ENCODE peak calls at places on chromosomes 11 and 22, in four cellular contexts. R is cardiac muscle cell; C is CD8-positive, alpha-beta T cell; J is IMR-90. E is an unnamed sample.

GRCh38 chr11:36689442-36689841 is 91.4 kb upstream of the RAG2 start:
- DNase-seq in R (no peak), C (no peak), J (no peak), E (no peak)

GRCh38 chr11:72573380-72573949 is 100.8 kb downstream of the PDE2A start:
- DNase-seq in R (peak; percentile 65), C (no peak), J (peak; percentile 11), E (peak; percentile 12)

GRCh38 chr11:75826463-75827220 is 11.6 kb downstream of the UVRAG start:
- DNase-seq in R (no peak), C (no peak), J (peak; percentile 23), E (no peak)

GRCh38 chr11:115222863-115223530 is 281.2 kb downstream of the CADM1 start:
- DNase-seq in R (no peak), C (no peak), J (no peak), E (no peak)

GRCh38 chr11:119337581-119338317 is 2.9 kb downstream of the C1QTNF5 start:
- DNase-seq in R (peak; percentile 33), C (no peak), J (peak; percentile 90), E (peak; percentile 61)

GRCh38 chr11:17547051-17547577 is at the start of gene OTOG:
- DNase-seq in R (peak; percentile 63), C (no peak), J (no peak), E (peak; percentile 19)

GRCh38 chr22:50732681-50733080 is 5.3 kb upstream of the ACR start:
- DNase-seq in R (no peak), C (no peak), J (no peak), E (no peak)

GRCh38 chr11:67355023-67355793 is 1.9 kb upstream of the POLD4 start:
- DNase-seq in R (no peak), C (no peak), J (no peak), E (no peak)

GRCh38 chr11:82732348-82732733 is 1.3 kb downstream of the FAM181B start:
- DNase-seq in R (no peak), C (no peak), J (no peak), E (no peak)

GRCh38 chr22:17346578-17346977 is 22.7 kb upstream of the CECR2 start:
- DNase-seq in R (no peak), C (no peak), J (no peak), E (no peak)

GRCh38 chr11:1838426-1839131 is at the start of gene TNNI2:
- DNase-seq in R (no peak), C (no peak), J (no peak), E (no peak)

GRCh38 chr22:38049812-38050619 is 7.2 kb upstream of the PICK1 start:
- DNase-seq in R (no peak), C (no peak), J (no peak), E (no peak)

GRCh38 chr11:122105009-122105828 is 10.8 kb downstream of the BLID start:
- DNase-seq in R (no peak), C (no peak), J (no peak), E (peak; percentile 48)

GRCh38 chr22:30875481-30876215 is 92.9 kb downstream of the MORC2 start:
- DNase-seq in R (no peak), C (no peak), J (no peak), E (no peak)

GRCh38 chr11:692824-693414 is 2.1 kb downstream of the DEAF1 start:
- DNase-seq in R (no peak), C (peak; percentile 94), J (no peak), E (no peak)

GRCh38 chr11:31699066-31699465 is 112.1 kb downstream of the PAX6 start:
- DNase-seq in R (no peak), C (no peak), J (no peak), E (no peak)

GRCh38 chr22:23910496-23911190 is 16.5 kb downstream of the MIF start:
- DNase-seq in R (no peak), C (no peak), J (no peak), E (no peak)

GRCh38 chr11:45724145-45724544 is 58.7 kb upstream of the CHST1 start:
- DNase-seq in R (peak; percentile 23), C (no peak), J (no peak), E (no peak)

GRCh38 chr11:72814831-72815618 is 814 bp downstream of the ATG16L2 start:
- DNase-seq in R (peak; percentile 75), C (peak; percentile 61), J (peak; percentile 54), E (peak; percentile 74)

GRCh38 chr11:122459064-122459463 is 196.5 kb upstream of the UBASH3B start:
- DNase-seq in R (no peak), C (no peak), J (no peak), E (no peak)

GRCh38 chr11:63592975-63593395 is 21.2 kb downstream of the PLAAT3 start:
- DNase-seq in R (no peak), C (no peak), J (peak; percentile 44), E (no peak)

GRCh38 chr11:62497132-62497915 is 49.3 kb downstream of the AHNAK start:
- DNase-seq in R (no peak), C (no peak), J (peak; percentile 81), E (peak; percentile 64)

GRCh38 chr11:30653606-30654005 is 67.5 kb upstream of the MPPED2 start:
- DNase-seq in R (no peak), C (no peak), J (no peak), E (no peak)

GRCh38 chr11:102966011-102966410 is 10.5 kb upstream of the MMP13 start:
- DNase-seq in R (no peak), C (no peak), J (no peak), E (no peak)
- H3K4me3 ChIP-seq in R (no peak overlapping the region), C (no peak overlapping the region), J (no peak overlapping the region), E (no peak overlapping the region)

DNA sequence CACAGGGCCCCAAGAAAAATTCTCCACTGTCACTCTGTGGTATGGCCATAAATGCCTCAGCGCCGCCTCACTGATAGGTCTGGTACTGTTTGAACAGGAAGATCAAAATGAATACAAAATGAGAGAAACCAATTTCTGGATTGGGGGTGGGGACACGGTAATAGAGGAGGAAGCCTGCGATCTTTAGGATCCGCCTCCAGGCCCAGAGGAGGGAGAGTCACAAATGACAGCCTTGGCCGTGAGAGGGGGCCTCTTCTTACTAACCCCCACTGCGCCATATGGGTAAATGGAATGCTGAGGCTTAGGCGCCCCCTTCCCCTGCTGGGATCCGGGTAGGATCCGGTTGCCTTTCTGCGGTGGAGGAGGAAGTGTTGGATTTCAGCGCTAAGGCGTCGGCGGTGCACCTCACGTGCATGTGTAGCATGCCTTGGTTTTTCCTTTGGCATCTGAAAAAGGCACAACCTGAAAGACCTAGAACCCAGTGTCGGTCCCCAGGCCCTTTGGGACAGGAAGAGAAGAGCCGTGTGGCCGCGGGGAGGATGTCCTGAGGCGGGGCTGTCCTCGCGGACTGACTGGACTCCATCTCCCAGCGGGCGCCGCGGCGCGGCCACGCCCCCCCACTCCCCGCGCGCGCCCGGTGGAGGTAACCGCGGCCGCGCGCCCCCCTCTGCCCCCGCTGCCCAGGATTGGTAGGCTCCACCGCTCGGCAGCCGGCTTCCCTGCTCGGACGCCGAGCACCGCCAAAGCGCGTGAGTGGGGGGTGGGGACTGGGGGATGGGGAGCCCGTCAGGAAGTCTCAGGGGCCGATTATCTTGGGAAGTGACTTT is 718 bp upstream of the MADD start:
- DNase-seq in R (peak; percentile 93), C (peak; percentile 87), J (peak; percentile 82), E (peak; percentile 88)
- TF ChIP-seq CTCF in R (peak; percentile 17), C (peak; percentile 4), J (peak; percentile 24), E (no peak)

DNA sequence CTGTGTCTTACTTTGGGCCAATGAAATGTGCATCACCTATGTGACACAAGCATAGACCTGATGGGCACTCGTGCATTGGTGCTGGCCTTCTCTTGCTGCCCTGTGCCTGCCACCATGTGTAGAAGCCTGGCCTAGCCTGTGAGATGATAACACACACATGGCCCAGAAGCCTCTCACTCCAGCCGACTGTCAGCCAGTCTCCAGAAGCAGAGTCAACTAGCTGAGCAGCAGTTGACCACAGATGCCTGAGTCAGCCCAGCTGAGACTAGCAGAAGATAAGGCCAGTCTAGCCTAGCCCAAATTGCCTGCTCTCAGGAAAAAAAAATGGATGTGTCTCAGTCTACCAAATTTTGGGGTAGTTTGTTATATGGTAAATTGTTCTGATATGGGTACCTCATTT is 46.2 kb downstream of the CSNK2A3 start:
- DNase-seq in R (peak; percentile 28), C (no peak), J (peak; percentile 37), E (no peak)
- H3K4me3 ChIP-seq in R (no peak overlapping the region), C (no peak overlapping the region), J (no peak overlapping the region), E (no peak overlapping the region)

DNA sequence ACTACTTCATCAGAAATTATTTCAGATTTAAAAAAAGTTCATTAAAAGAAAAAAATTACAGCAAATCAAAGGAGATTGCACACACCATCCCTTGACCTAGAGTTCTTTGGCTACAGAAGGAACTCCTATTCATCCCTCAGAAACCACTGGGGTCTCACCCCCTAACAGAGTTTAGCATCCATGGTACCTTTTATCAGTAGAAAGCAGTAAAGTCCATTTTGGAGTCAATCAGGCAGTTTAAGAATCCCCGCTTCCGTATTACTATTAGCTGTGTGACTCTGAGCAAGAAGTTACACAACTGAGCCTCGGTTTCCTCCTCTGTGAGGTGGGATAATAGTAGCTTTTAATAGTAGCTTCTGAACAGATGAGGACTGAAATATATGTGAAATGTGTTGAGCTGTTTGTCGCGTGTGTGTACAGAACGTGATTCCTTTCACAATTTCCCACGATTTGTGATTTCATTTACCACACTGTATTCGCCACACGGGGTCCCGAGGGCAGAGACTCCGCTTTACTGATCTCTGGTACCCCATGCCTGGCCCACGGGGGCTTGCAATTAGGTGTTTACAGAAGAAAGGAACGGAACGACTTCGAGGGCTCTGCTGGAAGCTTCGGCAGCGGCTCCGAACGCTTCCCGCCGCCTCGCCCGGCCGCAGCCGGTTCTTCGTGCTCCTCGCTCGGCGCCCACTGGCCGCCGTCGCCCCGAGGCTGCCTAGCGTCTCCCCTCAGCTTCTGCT is 72.5 kb upstream of the ZBED5 start:
- DNase-seq in R (no peak), C (no peak), J (peak; percentile 33), E (peak; percentile 58)
- TF ChIP-seq CTCF in R (no peak), C (no peak), J (no peak), E (no peak)